ENCODE peak calls at places on chromosomes 12 and 14, in five cellular contexts. One of them, this sample, is unnamed.

GRCh38 chr12:124433147-124433874 is 134.1 kb downstream of the NCOR2 start:
- DNase-seq in BJ: no peak
- DNase-seq in upper lobe of left lung: peak
- DNase-seq in endothelial cell: no peak
- DNase-seq in progenitor cell of endocrine pancreas: no peak
- DNase-seq in this sample: no peak

GRCh38 chr14:55074662-55075061 is 23.2 kb downstream of the MAPK1IP1L start:
- DNase-seq in BJ: no peak
- DNase-seq in upper lobe of left lung: no peak
- DNase-seq in endothelial cell: no peak
- DNase-seq in progenitor cell of endocrine pancreas: no peak
- DNase-seq in this sample: peak

GRCh38 chr14:106491851-106492250 is 965.5 kb downstream of the TMEM121 start:
- DNase-seq in BJ: no peak
- DNase-seq in upper lobe of left lung: no peak
- DNase-seq in endothelial cell: no peak
- DNase-seq in progenitor cell of endocrine pancreas: no peak
- DNase-seq in this sample: peak

GRCh38 chr12:122123761-122124145 is 45.2 kb downstream of the MLXIP start:
- DNase-seq in BJ: no peak
- DNase-seq in upper lobe of left lung: no peak
- DNase-seq in endothelial cell: no peak
- DNase-seq in progenitor cell of endocrine pancreas: no peak
- DNase-seq in this sample: no peak

GRCh38 chr12:82942963-82943362 is 256.3 kb downstream of the TMTC2 start:
- DNase-seq in BJ: no peak
- DNase-seq in upper lobe of left lung: no peak
- DNase-seq in endothelial cell: no peak
- DNase-seq in progenitor cell of endocrine pancreas: no peak
- DNase-seq in this sample: peak

GRCh38 chr14:31492759-31493498 is 5.1 kb upstream of the GPR33 start:
- DNase-seq in BJ: no peak
- DNase-seq in upper lobe of left lung: no peak
- DNase-seq in endothelial cell: no peak
- DNase-seq in progenitor cell of endocrine pancreas: no peak
- DNase-seq in this sample: peak

GRCh38 chr14:103103461-103104388 is 9.2 kb downstream of the EXOC3L4 start:
- DNase-seq in BJ: no peak
- DNase-seq in upper lobe of left lung: peak
- DNase-seq in endothelial cell: no peak
- DNase-seq in progenitor cell of endocrine pancreas: no peak
- DNase-seq in this sample: peak

GRCh38 chr14:68139466-68140110 is 320.0 kb downstream of the RAD51B start:
- DNase-seq in BJ: no peak
- DNase-seq in upper lobe of left lung: no peak
- DNase-seq in endothelial cell: no peak
- DNase-seq in progenitor cell of endocrine pancreas: no peak
- DNase-seq in this sample: no peak

GRCh38 chr14:72926292-72927028 is at the start of gene DCAF4:
- DNase-seq in BJ: peak
- DNase-seq in upper lobe of left lung: peak
- DNase-seq in endothelial cell: peak
- DNase-seq in progenitor cell of endocrine pancreas: peak
- DNase-seq in this sample: peak

GRCh38 chr12:104526320-104526719 is 69.6 kb downstream of the CHST11 start:
- DNase-seq in BJ: no peak
- DNase-seq in upper lobe of left lung: no peak
- DNase-seq in endothelial cell: no peak
- DNase-seq in progenitor cell of endocrine pancreas: no peak
- DNase-seq in this sample: no peak

GRCh38 chr12:40033260-40033649 is 72.6 kb downstream of the SLC2A13 start:
- DNase-seq in BJ: no peak
- DNase-seq in upper lobe of left lung: no peak
- DNase-seq in endothelial cell: no peak
- DNase-seq in progenitor cell of endocrine pancreas: no peak
- DNase-seq in this sample: no peak

GRCh38 chr12:104303538-104304151 is at the start of gene EID3:
- DNase-seq in BJ: no peak
- DNase-seq in upper lobe of left lung: peak
- DNase-seq in endothelial cell: peak
- DNase-seq in progenitor cell of endocrine pancreas: peak
- DNase-seq in this sample: no peak

GRCh38 chr12:109137055-109137454 is 20.7 kb downstream of the ACACB start:
- DNase-seq in BJ: no peak
- DNase-seq in upper lobe of left lung: no peak
- DNase-seq in endothelial cell: no peak
- DNase-seq in progenitor cell of endocrine pancreas: no peak
- DNase-seq in this sample: no peak

GRCh38 chr14:50998612-50999011 is 54.3 kb upstream of the PYGL start:
- DNase-seq in BJ: no peak
- DNase-seq in upper lobe of left lung: no peak
- DNase-seq in endothelial cell: no peak
- DNase-seq in progenitor cell of endocrine pancreas: no peak
- DNase-seq in this sample: no peak

GRCh38 chr14:54792288-54792687 is 110.3 kb downstream of the GCH1 start:
- DNase-seq in BJ: no peak
- DNase-seq in upper lobe of left lung: no peak
- DNase-seq in endothelial cell: no peak
- DNase-seq in progenitor cell of endocrine pancreas: no peak
- DNase-seq in this sample: no peak

GRCh38 chr12:12797789-12798142 is 12.3 kb downstream of the APOLD1 start:
- DNase-seq in BJ: no peak
- DNase-seq in upper lobe of left lung: no peak
- DNase-seq in endothelial cell: no peak
- DNase-seq in progenitor cell of endocrine pancreas: no peak
- DNase-seq in this sample: no peak

GRCh38 chr14:90381999-90382451 is 14.8 kb upstream of the CALM1 start:
- DNase-seq in BJ: no peak
- DNase-seq in upper lobe of left lung: no peak
- DNase-seq in endothelial cell: peak
- DNase-seq in progenitor cell of endocrine pancreas: peak
- DNase-seq in this sample: no peak

GRCh38 chr14:95024380-95024779 is 132.9 kb downstream of the DICER1 start:
- DNase-seq in BJ: no peak
- DNase-seq in upper lobe of left lung: no peak
- DNase-seq in endothelial cell: no peak
- DNase-seq in progenitor cell of endocrine pancreas: no peak
- DNase-seq in this sample: no peak

GRCh38 chr12:52805000-52805399 is 8.9 kb downstream of the KRT4 start:
- DNase-seq in BJ: no peak
- DNase-seq in upper lobe of left lung: no peak
- DNase-seq in endothelial cell: no peak
- DNase-seq in progenitor cell of endocrine pancreas: no peak
- DNase-seq in this sample: no peak

GRCh38 chr12:94555687-94556086 is 94.7 kb downstream of the TMCC3 start:
- DNase-seq in BJ: no peak
- DNase-seq in upper lobe of left lung: no peak
- DNase-seq in endothelial cell: no peak
- DNase-seq in progenitor cell of endocrine pancreas: no peak
- DNase-seq in this sample: no peak

GRCh38 chr12:23621910-23622309 is 327.6 kb downstream of the SOX5 start:
- DNase-seq in BJ: no peak
- DNase-seq in upper lobe of left lung: no peak
- DNase-seq in endothelial cell: no peak
- DNase-seq in progenitor cell of endocrine pancreas: no peak
- DNase-seq in this sample: no peak

GRCh38 chr14:54424479-54424901 is 16.7 kb downstream of the CNIH1 start:
- DNase-seq in BJ: no peak
- DNase-seq in upper lobe of left lung: no peak
- DNase-seq in endothelial cell: no peak
- DNase-seq in progenitor cell of endocrine pancreas: no peak
- DNase-seq in this sample: no peak

DNA sequence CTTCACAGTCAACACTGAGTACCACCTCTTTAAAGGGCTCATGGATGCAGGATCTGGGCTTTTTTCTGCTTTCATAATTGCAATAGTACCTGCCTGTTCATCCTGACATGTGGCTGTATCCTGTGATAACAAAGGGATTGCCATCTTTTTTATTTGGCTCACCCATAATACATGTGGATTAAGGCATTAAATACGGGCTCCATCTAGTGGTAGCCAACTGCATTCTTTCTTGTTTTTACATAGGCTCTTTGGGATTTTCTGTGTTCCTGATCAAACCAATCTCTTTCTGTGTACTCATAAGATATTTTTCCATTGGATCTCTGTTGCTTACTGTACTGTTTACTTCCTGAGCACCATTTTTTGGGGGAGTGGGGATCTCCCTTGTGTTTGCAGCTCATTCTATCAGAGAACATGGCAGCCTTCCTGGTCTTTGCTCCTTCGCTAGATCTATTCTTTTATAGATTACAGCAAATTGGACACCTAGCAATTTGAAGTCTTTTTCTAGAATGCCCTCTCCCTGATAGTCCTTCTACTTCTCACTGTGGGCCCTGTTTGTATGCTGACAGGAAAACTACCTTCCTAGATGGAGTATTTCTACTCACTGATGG is 723.4 kb upstream of the MDGA2 start:
- DNase-seq in BJ: no peak
- DNase-seq in upper lobe of left lung: no peak
- DNase-seq in endothelial cell: peak
- DNase-seq in progenitor cell of endocrine pancreas: no peak
- DNase-seq in this sample: peak
- TF ChIP-seq CTCF in BJ: peak
- TF ChIP-seq CTCF in upper lobe of left lung: no peak
- TF ChIP-seq CTCF in endothelial cell: peak
- TF ChIP-seq CTCF in progenitor cell of endocrine pancreas: peak
- TF ChIP-seq CTCF in this sample: peak

GRCh38 chr14:59582161-59582560 is 5.5 kb upstream of the CCDC175 start:
- DNase-seq in BJ: no peak
- DNase-seq in upper lobe of left lung: no peak
- DNase-seq in endothelial cell: no peak
- DNase-seq in progenitor cell of endocrine pancreas: no peak
- DNase-seq in this sample: no peak

DNA sequence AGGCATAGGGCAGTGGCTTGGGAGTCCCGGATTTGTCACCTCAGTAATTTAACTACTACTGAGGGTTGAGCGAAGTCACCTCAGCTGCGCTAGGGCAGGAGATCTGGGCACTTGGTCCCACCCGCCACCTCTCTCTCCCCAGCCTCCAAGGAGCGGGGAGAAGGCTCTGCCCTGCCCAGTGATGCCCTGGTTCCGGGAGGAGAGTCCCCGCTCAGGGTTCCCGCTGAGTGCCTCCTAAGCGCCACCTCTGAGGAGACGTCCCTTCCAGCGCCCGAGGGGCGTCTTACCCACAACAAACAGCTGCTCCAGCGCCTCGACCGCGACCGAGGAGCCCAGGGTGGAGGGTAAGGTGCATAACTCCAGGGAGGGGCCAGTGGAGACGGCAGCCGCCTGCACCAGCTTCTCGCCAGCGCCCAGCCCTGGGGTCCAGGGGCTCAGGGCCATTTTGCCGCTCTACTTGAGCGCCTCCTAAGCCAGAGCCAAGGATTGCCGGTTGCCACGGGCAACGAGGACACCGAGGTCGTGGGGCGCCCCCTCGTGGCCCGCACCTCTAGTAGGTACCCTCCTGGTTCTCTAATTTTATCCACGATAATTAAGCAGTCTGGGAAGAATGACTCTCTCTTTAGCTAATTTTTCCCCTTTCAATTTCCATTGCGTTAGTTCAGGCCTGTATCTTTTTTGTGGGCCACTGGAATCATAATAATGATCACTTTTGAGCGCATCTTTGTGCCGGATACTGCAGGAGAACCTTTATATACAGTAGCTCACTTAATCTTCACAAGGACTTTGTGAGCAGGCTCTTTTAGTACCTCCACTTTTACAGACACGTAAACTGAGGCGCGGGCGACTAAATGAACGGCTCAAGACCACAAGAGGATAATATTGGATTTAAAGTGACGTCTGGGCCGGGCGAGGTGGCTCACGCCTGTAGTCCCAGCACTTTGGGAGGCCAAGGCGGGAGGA is at the start of gene CCDC175:
- DNase-seq in BJ: no peak
- DNase-seq in upper lobe of left lung: peak
- DNase-seq in endothelial cell: peak
- DNase-seq in progenitor cell of endocrine pancreas: peak
- DNase-seq in this sample: peak
- TF ChIP-seq CTCF in BJ: peak
- TF ChIP-seq CTCF in upper lobe of left lung: peak
- TF ChIP-seq CTCF in endothelial cell: peak
- TF ChIP-seq CTCF in progenitor cell of endocrine pancreas: peak
- TF ChIP-seq CTCF in this sample: peak

DNA sequence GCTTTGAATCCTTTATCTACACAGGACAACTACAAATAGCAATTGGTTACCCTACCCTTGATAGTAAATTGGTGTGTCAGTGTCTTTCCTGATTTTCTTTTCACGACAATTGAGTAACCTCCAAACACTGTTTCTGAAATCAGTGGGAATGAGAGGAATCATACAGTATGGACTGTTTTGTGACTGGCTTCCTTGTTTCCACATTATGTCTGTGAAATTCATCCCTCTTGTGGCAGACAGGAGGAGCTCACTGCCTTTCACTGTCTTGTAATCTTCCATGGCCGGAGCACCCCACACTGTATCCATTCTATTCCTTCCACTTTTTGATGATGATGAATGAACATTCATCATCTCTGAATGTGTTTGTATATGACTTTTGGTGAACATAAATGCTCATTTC is 164.0 kb upstream of the PZP start:
- DNase-seq in BJ: no peak
- DNase-seq in upper lobe of left lung: no peak
- DNase-seq in endothelial cell: no peak
- DNase-seq in progenitor cell of endocrine pancreas: no peak
- DNase-seq in this sample: peak
- TF ChIP-seq CTCF in BJ: peak
- TF ChIP-seq CTCF in upper lobe of left lung: no peak
- TF ChIP-seq CTCF in endothelial cell: peak
- TF ChIP-seq CTCF in progenitor cell of endocrine pancreas: peak
- TF ChIP-seq CTCF in this sample: no peak

DNA sequence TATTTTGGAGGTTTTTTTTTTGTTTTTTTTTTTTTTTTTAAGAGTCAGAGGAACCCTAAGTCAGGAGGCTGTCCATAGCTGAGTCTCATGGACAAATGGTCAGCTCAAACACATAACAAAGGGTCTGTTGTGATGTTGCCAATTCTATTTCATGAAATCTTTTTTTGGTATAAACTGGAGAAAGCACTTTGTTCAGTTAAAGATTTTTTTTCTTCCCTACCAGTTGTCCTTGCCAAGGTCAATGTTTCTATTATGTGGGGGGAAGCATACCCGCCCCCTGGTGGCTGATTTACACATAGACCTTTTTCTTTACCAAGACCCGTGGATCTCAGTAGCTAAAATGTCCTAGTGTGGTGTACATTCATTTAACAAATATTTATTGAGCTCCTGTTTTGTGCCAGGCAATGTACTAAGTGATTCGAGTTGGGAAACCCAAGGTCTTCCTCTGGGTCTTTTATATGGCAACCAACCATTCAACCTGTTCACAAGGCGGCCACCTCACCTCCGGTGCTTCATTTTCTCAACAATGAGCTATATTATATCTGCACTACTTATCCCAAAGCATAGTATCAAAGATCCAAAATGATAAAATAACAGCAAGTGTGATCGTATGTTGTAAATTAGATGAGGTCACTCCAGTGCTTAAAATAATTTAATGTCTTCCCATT is 214.5 kb downstream of the PAH start:
- DNase-seq in BJ: peak
- DNase-seq in upper lobe of left lung: no peak
- DNase-seq in endothelial cell: peak
- DNase-seq in progenitor cell of endocrine pancreas: no peak
- DNase-seq in this sample: peak
- TF ChIP-seq CTCF in BJ: peak
- TF ChIP-seq CTCF in upper lobe of left lung: peak
- TF ChIP-seq CTCF in endothelial cell: peak
- TF ChIP-seq CTCF in progenitor cell of endocrine pancreas: peak
- TF ChIP-seq CTCF in this sample: peak